ENCODE peak calls at places on chromosomes 4 and X, in seven cellular contexts. P is spleen, A is PC-3, I is cardiac muscle cell, Z is cardiac fibroblast, Y is Peyer's patch, J is MM.1S. L is an unnamed sample.

GRCh38 chr4:2343476-2343875 is 75.0 kb downstream of the ZFYVE28 start:
- DNase-seq in P (peak; percentile 29), A (no peak), I (no peak), Z (no peak), Y (no peak), J (no peak), L (no peak)

GRCh38 chr4:105208556-105208955 is 61.9 kb downstream of the TET2 start:
- DNase-seq in P (no peak), A (no peak), I (no peak), Z (no peak), Y (no peak), J (no peak), L (no peak)

GRCh38 chr4:52937829-52938228 is 75.7 kb downstream of the RASL11B start:
- DNase-seq in P (no peak), A (peak; percentile 76), I (no peak), Z (peak; percentile 17), Y (no peak), J (no peak), L (no peak)

GRCh38 chrX:84168095-84168494 is 19.9 kb downstream of the RPS6KA6 start:
- DNase-seq in P (no peak), A (peak; percentile 82), I (no peak), Z (peak; percentile 16), Y (no peak), J (no peak), L (no peak)

GRCh38 chr4:40840255-40840984 is 90.7 kb downstream of the NSUN7 start:
- DNase-seq in P (no peak), A (no peak), I (no peak), Z (no peak), Y (no peak), J (peak; percentile 55), L (no peak)

GRCh38 chrX:119693996-119694451 is 1.1 kb upstream of the SEPTIN6 start:
- DNase-seq in P (peak; percentile 81), A (no peak), I (no peak), Z (no peak), Y (no peak), J (no peak), L (no peak)

GRCh38 chr4:154958621-154959358 is 177.7 kb downstream of the RBM46 start:
- DNase-seq in P (no peak), A (peak; percentile 40), I (peak; percentile 69), Z (peak; percentile 43), Y (no peak), J (no peak), L (no peak)

GRCh38 chr4:11650801-11651596 is 222.3 kb upstream of the HS3ST1 start:
- DNase-seq in P (no peak), A (peak; percentile 50), I (peak; percentile 48), Z (peak; percentile 53), Y (no peak), J (no peak), L (no peak)

GRCh38 chr4:37802068-37802666 is 24.3 kb upstream of the PGM2 start:
- DNase-seq in P (no peak), A (peak; percentile 84), I (peak; percentile 58), Z (peak; percentile 59), Y (peak; percentile 62), J (peak; percentile 19), L (no peak)

GRCh38 chr4:87884976-87885574 is 52.3 kb downstream of the MEPE start:
- DNase-seq in P (no peak), A (no peak), I (no peak), Z (no peak), Y (no peak), J (no peak), L (no peak)

GRCh38 chrX:107827852-107828251 is 2.2 kb downstream of the MID2 start:
- DNase-seq in P (no peak), A (no peak), I (no peak), Z (peak; percentile 16), Y (no peak), J (no peak), L (no peak)

GRCh38 chr4:168540086-168540864 is 43.4 kb downstream of the PALLD start:
- DNase-seq in P (no peak), A (no peak), I (no peak), Z (peak; percentile 85), Y (no peak), J (no peak), L (no peak)

GRCh38 chr4:122131562-122132157 is 20.5 kb upstream of the BLTP1 start:
- DNase-seq in P (no peak), A (no peak), I (no peak), Z (no peak), Y (no peak), J (no peak), L (no peak)

GRCh38 chrX:11464360-11464759 is 171.1 kb downstream of the AMELX start:
- DNase-seq in P (no peak), A (no peak), I (no peak), Z (no peak), Y (no peak), J (no peak), L (no peak)

GRCh38 chrX:13449441-13449840 is 120.0 kb upstream of the EGFL6 start:
- DNase-seq in P (no peak), A (no peak), I (no peak), Z (no peak), Y (no peak), J (no peak), L (no peak)

GRCh38 chrX:19673334-19674040 is 158.2 kb upstream of the MAP3K15 start:
- DNase-seq in P (no peak), A (peak; percentile 95), I (peak; percentile 95), Z (peak; percentile 91), Y (peak; percentile 53), J (no peak), L (no peak)

GRCh38 chrX:11591712-11592351 is 73.9 kb downstream of the ARHGAP6 start:
- DNase-seq in P (no peak), A (no peak), I (no peak), Z (peak; percentile 8), Y (no peak), J (peak; percentile 19), L (no peak)

GRCh38 chrX:69107231-69107739 is 58.0 kb downstream of the PJA1 start:
- DNase-seq in P (no peak), A (peak; percentile 27), I (peak; percentile 72), Z (no peak), Y (no peak), J (no peak), L (no peak)

GRCh38 chr4:28702571-28702970 is 1841.9 kb downstream of the STIM2 start:
- DNase-seq in P (no peak), A (no peak), I (no peak), Z (peak; percentile 5), Y (no peak), J (no peak), L (no peak)

GRCh38 chrX:15619053-15619772 is 18.5 kb upstream of the ACE2 start:
- DNase-seq in P (no peak), A (peak; percentile 93), I (no peak), Z (peak; percentile 57), Y (no peak), J (no peak), L (no peak)

GRCh38 chrX:69028006-69028760 is 137.1 kb downstream of the PJA1 start:
- DNase-seq in P (no peak), A (no peak), I (no peak), Z (no peak), Y (no peak), J (no peak), L (peak; percentile 15)

GRCh38 chrX:7133036-7133412 is 14.5 kb upstream of the STS start:
- DNase-seq in P (no peak), A (no peak), I (peak; percentile 52), Z (peak; percentile 30), Y (no peak), J (no peak), L (no peak)

GRCh38 chrX:8782595-8782994 is 18.6 kb downstream of the FAM9A start:
- DNase-seq in P (no peak), A (no peak), I (no peak), Z (no peak), Y (no peak), J (no peak), L (no peak)

DNA sequence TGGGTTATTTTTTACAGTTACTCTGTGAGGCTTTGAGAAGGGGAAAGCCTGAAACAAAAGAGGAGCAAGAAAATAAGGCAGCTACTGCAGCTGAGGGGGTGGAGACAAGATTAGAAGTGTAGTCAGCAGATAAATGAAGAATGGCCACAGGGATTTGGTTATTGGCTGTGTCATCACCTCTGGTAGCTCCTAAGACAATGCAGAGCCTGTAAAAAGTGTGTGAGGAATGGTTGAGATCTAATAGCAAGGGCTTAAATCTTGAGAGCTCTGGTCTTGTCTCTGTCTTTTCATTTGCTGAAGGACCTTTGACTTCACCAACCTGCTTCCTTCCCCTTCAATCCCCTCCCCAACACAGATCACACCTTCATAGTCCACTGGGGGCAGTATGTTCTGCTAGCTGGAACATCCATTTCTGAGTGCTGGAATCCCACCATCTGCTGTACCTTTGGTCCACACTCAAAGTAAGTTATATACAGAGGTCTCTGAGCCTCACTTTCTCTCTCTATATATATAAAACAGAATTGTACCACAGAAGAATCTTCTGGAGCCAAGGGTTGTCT is 213.7 kb upstream of the ZIC3 start:
- DNase-seq in P (no peak), A (no peak), I (no peak), Z (no peak), Y (no peak), J (peak; percentile 53), L (no peak)
- TF ChIP-seq CTCF in P (no peak), A (peak; percentile 30), I (no peak), Z (no peak), Y (no peak), J (peak; percentile 47), L (peak; percentile 27)

DNA sequence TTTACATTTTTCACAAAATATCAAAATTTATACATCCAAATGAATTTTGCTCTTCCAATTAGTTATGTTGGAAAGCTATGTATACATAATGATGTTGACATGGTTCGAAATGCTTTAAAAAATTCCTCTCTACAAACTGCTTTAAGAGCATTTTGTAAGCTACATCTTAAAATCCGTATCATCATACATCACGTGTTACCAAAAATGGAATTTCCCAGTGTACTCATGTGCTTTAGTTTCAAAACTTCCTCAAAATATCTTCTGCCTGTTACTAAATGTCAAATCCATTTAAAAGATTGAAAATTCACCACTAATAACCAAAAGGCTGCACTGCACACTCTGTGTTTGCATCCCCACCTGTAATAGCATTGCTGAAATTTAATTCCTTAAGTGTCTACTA is 87.9 kb downstream of the WDFY3 start:
- DNase-seq in P (no peak), A (no peak), I (no peak), Z (peak; percentile 64), Y (no peak), J (no peak), L (no peak)
- H3K4me3 ChIP-seq in P (no peak overlapping the region), A (no peak overlapping the region), I (no peak overlapping the region), Z (no peak overlapping the region), Y (no peak overlapping the region), J (no peak overlapping the region), L (no peak overlapping the region)

GRCh38 chr4:113106076-113106475 is 56.6 kb downstream of the ANK2 start:
- DNase-seq in P (no peak), A (peak; percentile 57), I (peak; percentile 62), Z (peak; percentile 72), Y (no peak), J (no peak), L (no peak)
- TF ChIP-seq CTCF in P (no peak), A (peak; percentile 61), I (peak; percentile 46), Z (peak; percentile 30), Y (peak; percentile 51), J (peak; percentile 22), L (no peak)

DNA sequence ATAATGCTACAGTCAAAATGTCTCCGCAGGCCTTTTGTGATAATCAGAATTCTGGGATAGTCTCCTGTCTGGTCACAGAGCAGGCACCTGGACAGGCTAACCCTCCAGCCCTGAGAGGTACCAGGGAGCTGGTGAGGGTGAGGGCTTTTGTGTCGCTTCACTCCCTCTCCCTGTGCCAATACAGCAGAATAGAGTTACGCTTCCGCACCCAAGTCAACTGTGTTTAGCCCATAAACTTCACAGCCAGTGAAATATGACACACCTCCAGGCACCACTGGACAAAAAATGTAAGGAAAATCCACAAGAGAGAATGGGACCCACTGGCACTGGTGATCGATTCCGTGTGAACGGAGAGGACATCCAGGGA is 1.3 kb downstream of the GAK start:
- DNase-seq in P (peak; percentile 32), A (peak; percentile 43), I (no peak), Z (no peak), Y (peak; percentile 48), J (no peak), L (no peak)
- H3K4me3 ChIP-seq in P (peak overlapping the region; percentile 94), A (peak overlapping the region; percentile 83), I (peak overlapping the region; percentile 87), Z (peak overlapping the region; percentile 100), Y (peak overlapping the region; percentile 87), J (peak overlapping the region; percentile 98), L (peak overlapping the region; percentile 73)